ENCODE peak calls at places on chromosomes 2 and 18, in five cellular contexts. One of them, this sample, is unnamed.

GRCh38 chr2:15050483-15050882 is 418.0 kb downstream of the LRATD1 start:
- DNase-seq in GM10248: no peak
- DNase-seq in HL-60: no peak
- DNase-seq in foreskin fibroblast: no peak
- DNase-seq in heart left ventricle: no peak
- DNase-seq in this sample: no peak

GRCh38 chr2:150591901-150592300 is 104.4 kb upstream of the RND3 start:
- DNase-seq in HL-60: no peak
- DNase-seq in foreskin fibroblast: peak
- DNase-seq in heart left ventricle: no peak
- DNase-seq in GM10248: no peak
- DNase-seq in this sample: no peak

GRCh38 chr2:1873343-1873742 is 129.0 kb upstream of the PXDN start:
- DNase-seq in GM10248: no peak
- DNase-seq in HL-60: no peak
- DNase-seq in heart left ventricle: no peak
- DNase-seq in foreskin fibroblast: no peak
- DNase-seq in this sample: no peak

GRCh38 chr2:8848328-8849100 is 11.1 kb upstream of the KIDINS220 start:
- DNase-seq in foreskin fibroblast: no peak
- DNase-seq in heart left ventricle: no peak
- DNase-seq in GM10248: no peak
- DNase-seq in HL-60: no peak
- DNase-seq in this sample: no peak

GRCh38 chr2:119678021-119678656 is 862 bp upstream of the TMEM177 start:
- DNase-seq in GM10248: no peak
- DNase-seq in foreskin fibroblast: no peak
- DNase-seq in heart left ventricle: no peak
- DNase-seq in HL-60: no peak
- DNase-seq in this sample: no peak

GRCh38 chr18:49082714-49083688 is 132.2 kb upstream of the SMAD7 start:
- DNase-seq in foreskin fibroblast: no peak
- DNase-seq in heart left ventricle: no peak
- DNase-seq in GM10248: no peak
- DNase-seq in HL-60: no peak
- DNase-seq in this sample: no peak

GRCh38 chr2:33620-34019 is 12.7 kb downstream of the FAM110C start:
- DNase-seq in GM10248: no peak
- DNase-seq in heart left ventricle: no peak
- DNase-seq in HL-60: peak
- DNase-seq in foreskin fibroblast: no peak
- DNase-seq in this sample: no peak

GRCh38 chr2:40488101-40488598 is 36.3 kb upstream of the SLC8A1 start:
- DNase-seq in GM10248: no peak
- DNase-seq in heart left ventricle: no peak
- DNase-seq in foreskin fibroblast: peak
- DNase-seq in HL-60: peak
- DNase-seq in this sample: no peak

GRCh38 chr2:105470979-105471378 is 72.1 kb upstream of the FHL2 start:
- DNase-seq in heart left ventricle: no peak
- DNase-seq in foreskin fibroblast: no peak
- DNase-seq in GM10248: no peak
- DNase-seq in HL-60: no peak
- DNase-seq in this sample: no peak

GRCh38 chr18:58254873-58255511 is 211.0 kb downstream of the NEDD4L start:
- DNase-seq in GM10248: no peak
- DNase-seq in HL-60: no peak
- DNase-seq in heart left ventricle: peak
- DNase-seq in foreskin fibroblast: no peak
- DNase-seq in this sample: no peak

GRCh38 chr2:152481881-152482280 is 146.9 kb downstream of the FMNL2 start:
- DNase-seq in GM10248: no peak
- DNase-seq in heart left ventricle: no peak
- DNase-seq in foreskin fibroblast: no peak
- DNase-seq in HL-60: no peak
- DNase-seq in this sample: no peak

GRCh38 chr18:6210349-6211173 is 204.2 kb downstream of the L3MBTL4 start:
- DNase-seq in heart left ventricle: no peak
- DNase-seq in GM10248: no peak
- DNase-seq in HL-60: no peak
- DNase-seq in foreskin fibroblast: no peak
- DNase-seq in this sample: no peak

GRCh38 chr2:175030380-175031271 is 25.4 kb upstream of the CHN1 start:
- DNase-seq in foreskin fibroblast: no peak
- DNase-seq in GM10248: no peak
- DNase-seq in heart left ventricle: no peak
- DNase-seq in HL-60: peak
- DNase-seq in this sample: no peak

GRCh38 chr2:8571792-8572499 is 109.9 kb upstream of the ID2 start:
- DNase-seq in HL-60: no peak
- DNase-seq in foreskin fibroblast: no peak
- DNase-seq in GM10248: no peak
- DNase-seq in heart left ventricle: no peak
- DNase-seq in this sample: no peak

GRCh38 chr18:49177071-49177470 is 226.3 kb upstream of the SMAD7 start:
- DNase-seq in HL-60: no peak
- DNase-seq in heart left ventricle: no peak
- DNase-seq in GM10248: no peak
- DNase-seq in foreskin fibroblast: no peak
- DNase-seq in this sample: no peak

GRCh38 chr18:62407660-62408059 is 82.5 kb downstream of the TNFRSF11A start:
- DNase-seq in foreskin fibroblast: no peak
- DNase-seq in HL-60: no peak
- DNase-seq in GM10248: no peak
- DNase-seq in heart left ventricle: no peak
- DNase-seq in this sample: no peak

GRCh38 chr2:43507137-43507536 is 88.7 kb downstream of the THADA start:
- DNase-seq in foreskin fibroblast: no peak
- DNase-seq in heart left ventricle: no peak
- DNase-seq in GM10248: no peak
- DNase-seq in HL-60: no peak
- DNase-seq in this sample: no peak

GRCh38 chr18:58114766-58115165 is 70.7 kb downstream of the NEDD4L start:
- DNase-seq in heart left ventricle: no peak
- DNase-seq in foreskin fibroblast: no peak
- DNase-seq in GM10248: no peak
- DNase-seq in HL-60: no peak
- DNase-seq in this sample: no peak

GRCh38 chr18:5707586-5707985 is 163.8 kb upstream of the EPB41L3 start:
- DNase-seq in foreskin fibroblast: no peak
- DNase-seq in GM10248: no peak
- DNase-seq in HL-60: no peak
- DNase-seq in heart left ventricle: no peak
- DNase-seq in this sample: no peak

GRCh38 chr2:215793747-215794595 is 219.4 kb downstream of the MREG start:
- DNase-seq in foreskin fibroblast: peak
- DNase-seq in heart left ventricle: no peak
- DNase-seq in HL-60: peak
- DNase-seq in GM10248: no peak
- DNase-seq in this sample: peak

GRCh38 chr2:211766689-211767088 is 771.9 kb downstream of the ERBB4 start:
- DNase-seq in heart left ventricle: no peak
- DNase-seq in foreskin fibroblast: no peak
- DNase-seq in HL-60: no peak
- DNase-seq in GM10248: no peak
- DNase-seq in this sample: no peak

GRCh38 chr2:28587526-28588230 is 91.8 kb downstream of the PLB1 start:
- DNase-seq in GM10248: no peak
- DNase-seq in foreskin fibroblast: no peak
- DNase-seq in heart left ventricle: no peak
- DNase-seq in HL-60: no peak
- DNase-seq in this sample: no peak

GRCh38 chr18:53153281-53153680 is 813.3 kb downstream of the DCC start:
- DNase-seq in foreskin fibroblast: no peak
- DNase-seq in GM10248: no peak
- DNase-seq in heart left ventricle: no peak
- DNase-seq in HL-60: peak
- DNase-seq in this sample: no peak

GRCh38 chr2:26772064-26773001 is 8.2 kb downstream of the SLC35F6 start:
- DNase-seq in heart left ventricle: peak
- DNase-seq in GM10248: no peak
- DNase-seq in foreskin fibroblast: peak
- DNase-seq in HL-60: peak
- DNase-seq in this sample: peak

GRCh38 chr2:105320651-105321215 is 8.8 kb downstream of the TGFBRAP1 start:
- DNase-seq in GM10248: no peak
- DNase-seq in heart left ventricle: no peak
- DNase-seq in HL-60: no peak
- DNase-seq in foreskin fibroblast: no peak
- DNase-seq in this sample: no peak

DNA sequence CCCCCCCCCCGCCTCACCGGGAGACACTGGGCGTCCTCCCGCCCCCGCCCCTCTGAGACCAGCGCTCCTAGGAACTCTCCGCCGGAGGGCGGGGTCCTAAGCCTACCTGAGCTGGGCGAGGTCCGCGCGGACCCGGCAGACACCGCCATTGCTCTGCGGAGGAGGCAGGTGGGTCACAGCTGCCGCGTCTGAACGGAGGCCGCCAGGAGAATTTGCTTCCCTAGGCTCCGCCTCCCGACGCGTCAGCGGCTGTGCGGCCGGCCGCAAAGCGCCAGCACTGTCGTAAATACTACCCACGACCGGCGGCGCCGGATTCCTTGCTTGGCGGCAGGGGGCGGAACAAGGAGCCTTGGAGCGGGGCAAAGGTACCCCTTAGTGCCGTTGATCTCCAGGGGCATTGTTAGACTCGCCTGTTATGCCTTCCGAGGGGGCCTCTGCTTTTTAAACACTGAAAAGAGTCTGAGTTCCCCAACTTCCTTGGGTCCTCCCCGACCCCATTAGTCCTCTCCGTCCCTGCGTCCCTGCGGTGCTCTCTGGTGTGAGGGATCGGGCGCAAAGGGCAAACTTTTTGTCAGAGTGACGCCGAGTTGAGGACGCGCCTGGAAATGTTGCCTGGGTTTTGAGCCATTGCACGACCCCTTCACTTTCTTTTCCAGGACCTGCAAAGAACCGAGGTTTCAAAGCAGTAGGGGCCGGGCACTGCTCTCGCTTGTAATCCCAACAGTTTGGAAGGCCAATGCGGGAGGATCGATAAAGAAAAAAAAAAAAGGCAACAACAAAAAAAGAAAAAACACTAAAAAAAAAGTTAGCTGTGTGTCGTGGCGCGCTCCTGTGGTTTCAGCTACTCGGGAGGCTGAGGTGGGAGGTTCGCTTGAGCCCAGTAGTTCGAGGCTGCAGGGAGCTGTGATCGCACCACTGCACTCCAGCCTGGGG is at the start of gene GGCX:
- DNase-seq in foreskin fibroblast: peak
- DNase-seq in HL-60: peak
- DNase-seq in GM10248: peak
- DNase-seq in heart left ventricle: peak
- DNase-seq in this sample: peak
- TF ChIP-seq CTCF in foreskin fibroblast: no peak
- TF ChIP-seq CTCF in HL-60: no peak
- TF ChIP-seq CTCF in GM10248: no peak
- TF ChIP-seq CTCF in heart left ventricle: no peak
- TF ChIP-seq CTCF in this sample: no peak

GRCh38 chr2:75162897-75163296 is 36.4 kb downstream of the TACR1 start:
- DNase-seq in HL-60: no peak
- DNase-seq in foreskin fibroblast: no peak
- DNase-seq in GM10248: no peak
- DNase-seq in heart left ventricle: no peak
- DNase-seq in this sample: no peak

GRCh38 chr2:75153221-75153620 is 46.1 kb downstream of the TACR1 start:
- DNase-seq in HL-60: no peak
- DNase-seq in heart left ventricle: no peak
- DNase-seq in foreskin fibroblast: no peak
- DNase-seq in GM10248: no peak
- DNase-seq in this sample: no peak

GRCh38 chr2:75155115-75155514 is 44.2 kb downstream of the TACR1 start:
- DNase-seq in GM10248: no peak
- DNase-seq in heart left ventricle: no peak
- DNase-seq in HL-60: no peak
- DNase-seq in foreskin fibroblast: peak
- DNase-seq in this sample: no peak

GRCh38 chr2:75157435-75157834 is 41.9 kb downstream of the TACR1 start:
- DNase-seq in foreskin fibroblast: no peak
- DNase-seq in GM10248: peak
- DNase-seq in heart left ventricle: no peak
- DNase-seq in HL-60: no peak
- DNase-seq in this sample: no peak
- TF ChIP-seq CTCF in foreskin fibroblast: peak
- TF ChIP-seq CTCF in GM10248: peak
- TF ChIP-seq CTCF in heart left ventricle: no peak
- TF ChIP-seq CTCF in HL-60: no peak
- TF ChIP-seq CTCF in this sample: no peak

DNA sequence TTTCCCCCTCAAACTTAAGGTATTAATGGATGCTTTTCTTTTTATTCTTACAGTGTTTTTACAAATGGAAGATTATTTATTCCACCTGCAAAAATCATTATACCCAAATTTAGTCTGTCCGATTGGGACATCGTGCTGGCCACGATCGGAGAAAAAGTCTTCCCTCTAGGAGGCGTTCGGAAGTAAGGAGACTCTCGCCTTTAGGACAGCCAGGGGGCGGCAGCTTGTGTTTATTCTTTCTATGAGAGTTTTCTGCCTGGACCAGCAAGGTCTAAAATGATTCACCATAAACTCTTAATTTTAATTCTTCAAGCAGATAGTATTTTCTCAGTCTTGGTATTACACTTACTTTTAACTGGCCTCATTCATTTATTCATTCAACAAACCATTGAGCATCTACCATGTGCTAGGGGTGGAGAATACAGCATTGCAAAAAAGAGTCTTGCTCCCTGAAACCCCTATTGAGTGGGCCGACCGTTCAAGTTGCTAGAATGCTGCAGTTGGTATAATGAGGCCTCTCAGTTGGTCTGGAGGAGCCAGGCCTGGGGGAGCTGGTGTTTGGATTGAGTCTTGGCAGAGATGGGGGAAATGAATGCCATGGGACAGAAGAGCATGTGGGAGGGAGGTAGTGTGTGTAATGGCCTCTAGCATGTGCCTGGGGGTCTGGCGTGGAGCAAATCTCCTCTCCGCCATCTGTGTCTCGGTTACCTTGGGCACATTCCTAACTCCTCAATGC is 38.7 kb downstream of the DCDC2C start:
- DNase-seq in GM10248: no peak
- DNase-seq in HL-60: no peak
- DNase-seq in heart left ventricle: no peak
- DNase-seq in foreskin fibroblast: no peak
- DNase-seq in this sample: no peak
- TF ChIP-seq CTCF in GM10248: no peak
- TF ChIP-seq CTCF in HL-60: no peak
- TF ChIP-seq CTCF in heart left ventricle: no peak
- TF ChIP-seq CTCF in foreskin fibroblast: no peak
- TF ChIP-seq CTCF in this sample: no peak

GRCh38 chr2:222309361-222309760 is 10.6 kb upstream of the PAX3 start:
- DNase-seq in GM10248: no peak
- DNase-seq in heart left ventricle: no peak
- DNase-seq in foreskin fibroblast: no peak
- DNase-seq in HL-60: no peak
- DNase-seq in this sample: no peak
- TF ChIP-seq CTCF in GM10248: no peak
- TF ChIP-seq CTCF in heart left ventricle: no peak
- TF ChIP-seq CTCF in foreskin fibroblast: no peak
- TF ChIP-seq CTCF in HL-60: no peak
- TF ChIP-seq CTCF in this sample: no peak